ENCODE peak calls at places on chromosomes 11 and 22, in four cellular contexts. R is GM03348; L is fibroblast of pulmonary artery; V is CD4-positive, alpha-beta memory T cell. W is an unnamed sample.
A peak's percentile ranks its signal among the peaks of the same experiment; 100 is the strongest.

GRCh38 chr11:87421422-87421821 is 383.7 kb downstream of the TMEM135 start:
- DNase-seq in V (peak; percentile 38), L (peak; percentile 92), R (peak; percentile 88), W (peak; percentile 63)

GRCh38 chr22:28025333-28025732 is 106.3 kb upstream of the PITPNB start:
- DNase-seq in R (no peak), L (no peak), V (no peak), W (no peak)

GRCh38 chr11:112773256-112773655 is 188.0 kb upstream of the NCAM1 start:
- DNase-seq in V (no peak), L (no peak), R (no peak), W (no peak)

GRCh38 chr11:16226245-16226644 is 130.1 kb downstream of the SOX6 start:
- DNase-seq in R (no peak), V (no peak), L (peak; percentile 51), W (no peak)

GRCh38 chr11:35600439-35600838 is 17.8 kb upstream of the FJX1 start:
- DNase-seq in R (peak; percentile 19), L (no peak), V (no peak), W (no peak)

GRCh38 chr11:126917531-126918204 is 82.9 kb downstream of the KIRREL3 start:
- DNase-seq in L (peak; percentile 88), R (peak; percentile 87), V (no peak), W (no peak)

GRCh38 chr11:102920118-102920684 is 35.3 kb downstream of the MMP13 start:
- DNase-seq in V (no peak), R (no peak), L (no peak), W (no peak)

GRCh38 chr22:43172191-43172590 is 14.7 kb downstream of the TTLL12 start:
- DNase-seq in L (no peak), V (no peak), R (no peak), W (no peak)

GRCh38 chr22:46044718-46045458 is 67.9 kb upstream of the WNT7B start:
- DNase-seq in L (no peak), R (peak; percentile 48), V (peak; percentile 28), W (no peak)

GRCh38 chr22:29951675-29952413 is 68.9 kb downstream of the MTMR3 start:
- DNase-seq in L (no peak), R (no peak), V (no peak), W (no peak)

GRCh38 chr22:47456031-47456430 is 693.6 kb downstream of the TBC1D22A start:
- DNase-seq in L (no peak), R (no peak), V (no peak), W (no peak)

GRCh38 chr11:32081129-32081641 is 9.7 kb upstream of the RCN1 start:
- DNase-seq in V (no peak), R (peak; percentile 10), L (peak; percentile 61), W (peak; percentile 73)

GRCh38 chr11:1082346-1082727 is 7.7 kb downstream of the MUC2 start:
- DNase-seq in R (no peak), V (no peak), L (no peak), W (no peak)

GRCh38 chr11:27718853-27719574 is 18.8 kb upstream of the BDNF start:
- DNase-seq in V (no peak), R (peak; percentile 85), L (peak; percentile 55), W (peak; percentile 67)

GRCh38 chr11:70158201-70158600 is 44.9 kb upstream of the FADD start:
- DNase-seq in L (peak; percentile 8), V (no peak), R (no peak), W (no peak)

GRCh38 chr22:32880906-32881596 is 79.5 kb downstream of the TIMP3 start:
- DNase-seq in L (peak; percentile 92), V (no peak), R (no peak), W (no peak)

GRCh38 chr11:746289-747175 is 732 bp upstream of the TALDO1 start:
- DNase-seq in L (no peak), V (no peak), R (peak; percentile 41), W (no peak)

GRCh38 chr11:118705796-118706545 is 26.5 kb upstream of the TREH start:
- DNase-seq in L (no peak), V (no peak), R (no peak), W (peak; percentile 54)

GRCh38 chr11:58592760-58593472 is 14.1 kb downstream of the ZFP91 start:
- DNase-seq in L (no peak), V (no peak), R (no peak), W (no peak)

GRCh38 chr11:8810331-8811301 is 100.4 kb upstream of the AKIP1 start:
- DNase-seq in L (peak; percentile 74), V (no peak), R (peak; percentile 91), W (no peak)